ENCODE peak calls at places on chromosomes 3 and 15, in five cellular contexts. One of them, this sample, is unnamed.

GRCh38 chr15:63909819-63910437 is 76.2 kb upstream of the HERC1 start:
- DNase-seq in SK-N-SH: peak
- DNase-seq in H1: no peak
- DNase-seq in GM12878: no peak
- DNase-seq in K562: no peak
- DNase-seq in this sample: no peak

GRCh38 chr3:52891164-52891563 is 6.2 kb downstream of the STIMATE start:
- DNase-seq in K562: no peak
- DNase-seq in SK-N-SH: no peak
- DNase-seq in GM12878: no peak
- DNase-seq in H1: no peak
- DNase-seq in this sample: no peak

GRCh38 chr3:58035512-58035867 is 27.3 kb downstream of the FLNB start:
- DNase-seq in H1: no peak
- DNase-seq in K562: no peak
- DNase-seq in SK-N-SH: no peak
- DNase-seq in GM12878: no peak
- DNase-seq in this sample: no peak

GRCh38 chr15:77853910-77854309 is 221.2 kb upstream of the LINGO1 start:
- DNase-seq in K562: no peak
- DNase-seq in H1: no peak
- DNase-seq in GM12878: no peak
- DNase-seq in SK-N-SH: no peak
- DNase-seq in this sample: no peak

GRCh38 chr3:14143271-14143605 is 18.4 kb downstream of the TMEM43 start:
- DNase-seq in H1: no peak
- DNase-seq in SK-N-SH: no peak
- DNase-seq in GM12878: no peak
- DNase-seq in K562: no peak
- DNase-seq in this sample: no peak

GRCh38 chr3:73037369-73037699 is 24.1 kb upstream of the EBLN2 start:
- DNase-seq in K562: no peak
- DNase-seq in GM12878: no peak
- DNase-seq in SK-N-SH: no peak
- DNase-seq in H1: no peak
- DNase-seq in this sample: no peak

GRCh38 chr3:49357466-49358216 is 512 bp downstream of the GPX1 start:
- DNase-seq in K562: no peak
- DNase-seq in SK-N-SH: peak
- DNase-seq in GM12878: no peak
- DNase-seq in H1: no peak
- DNase-seq in this sample: no peak

GRCh38 chr3:115085197-115085865 is 61.8 kb downstream of the ZBTB20 start:
- DNase-seq in H1: no peak
- DNase-seq in K562: no peak
- DNase-seq in GM12878: no peak
- DNase-seq in SK-N-SH: no peak
- DNase-seq in this sample: no peak

GRCh38 chr15:23039917-23040281 is 530 bp upstream of the TUBGCP5 start:
- DNase-seq in H1: no peak
- DNase-seq in K562: no peak
- DNase-seq in GM12878: no peak
- DNase-seq in SK-N-SH: no peak
- DNase-seq in this sample: no peak

GRCh38 chr3:53589806-53590205 is 95.4 kb downstream of the CACNA1D start:
- DNase-seq in GM12878: no peak
- DNase-seq in SK-N-SH: no peak
- DNase-seq in K562: no peak
- DNase-seq in H1: no peak
- DNase-seq in this sample: no peak

GRCh38 chr15:85858586-85859375 is 64.1 kb upstream of the KLHL25 start:
- DNase-seq in H1: peak
- DNase-seq in SK-N-SH: peak
- DNase-seq in GM12878: no peak
- DNase-seq in K562: peak
- DNase-seq in this sample: peak

GRCh38 chr15:80159811-80160569 is 7.2 kb downstream of the FAH start:
- DNase-seq in SK-N-SH: no peak
- DNase-seq in GM12878: no peak
- DNase-seq in H1: no peak
- DNase-seq in K562: no peak
- DNase-seq in this sample: no peak

GRCh38 chr3:67578416-67578815 is 76.0 kb downstream of the SUCLG2 start:
- DNase-seq in K562: no peak
- DNase-seq in SK-N-SH: no peak
- DNase-seq in H1: no peak
- DNase-seq in GM12878: no peak
- DNase-seq in this sample: no peak

GRCh38 chr15:76208786-76209424 is 102.4 kb downstream of the ETFA start:
- DNase-seq in SK-N-SH: no peak
- DNase-seq in K562: no peak
- DNase-seq in GM12878: no peak
- DNase-seq in H1: no peak
- DNase-seq in this sample: no peak

GRCh38 chr15:67072442-67072841 is 7.0 kb downstream of the SMAD3 start:
- DNase-seq in GM12878: no peak
- DNase-seq in SK-N-SH: no peak
- DNase-seq in H1: no peak
- DNase-seq in K562: no peak
- DNase-seq in this sample: no peak

GRCh38 chr3:63613561-63613960 is 38.9 kb upstream of the SNTN start:
- DNase-seq in K562: no peak
- DNase-seq in H1: no peak
- DNase-seq in GM12878: no peak
- DNase-seq in SK-N-SH: no peak
- DNase-seq in this sample: no peak

GRCh38 chr3:24999357-24999756 is 428.7 kb upstream of the RARB start:
- DNase-seq in GM12878: no peak
- DNase-seq in H1: no peak
- DNase-seq in SK-N-SH: no peak
- DNase-seq in K562: no peak
- DNase-seq in this sample: no peak

GRCh38 chr15:41848595-41848994 is 9.9 kb downstream of the PLA2G4B start:
- DNase-seq in GM12878: no peak
- DNase-seq in SK-N-SH: no peak
- DNase-seq in K562: no peak
- DNase-seq in H1: no peak
- DNase-seq in this sample: no peak
- TF ChIP-seq JUND in GM12878: no peak
- TF ChIP-seq JUND in SK-N-SH: no peak
- TF ChIP-seq JUND in K562: no peak
- TF ChIP-seq JUND in H1: no peak
- TF ChIP-seq JUND in this sample: no peak

DNA sequence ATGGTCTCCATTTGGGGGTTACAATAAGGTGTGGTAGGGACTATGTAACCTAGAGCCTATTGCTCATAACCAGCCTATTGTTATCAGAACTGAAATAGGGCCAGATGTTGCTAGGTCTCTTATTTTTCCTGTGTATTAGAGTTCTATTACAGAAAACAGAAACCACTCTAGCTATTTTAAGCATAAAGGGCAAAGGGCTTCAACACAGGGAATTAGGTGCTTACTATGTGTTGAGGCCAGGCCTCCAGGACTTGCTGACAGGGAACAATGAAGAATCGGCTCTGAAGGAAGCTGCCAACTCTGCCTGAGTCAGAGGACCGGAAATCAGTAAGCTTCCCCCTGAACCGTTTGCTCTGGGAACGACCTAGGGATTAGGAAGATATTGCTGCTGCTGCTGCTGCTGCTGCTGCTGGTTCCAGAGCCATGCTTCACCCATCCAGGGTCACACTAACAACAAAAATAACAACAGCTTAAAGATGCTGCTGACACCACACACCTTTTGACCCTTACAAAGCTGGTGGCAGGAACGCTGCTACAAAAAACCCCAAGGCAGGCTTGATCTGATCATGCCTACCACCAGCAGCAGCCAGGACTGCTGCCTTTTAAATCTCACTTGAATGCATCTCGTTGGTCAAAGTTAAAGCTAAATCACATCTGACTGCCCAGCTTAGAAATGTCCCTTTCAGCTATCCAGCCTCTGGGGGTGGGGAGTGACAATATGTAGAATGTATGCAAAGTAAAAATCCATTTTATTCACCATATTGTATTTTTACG is 276.9 kb upstream of the IL12A start:
- DNase-seq in H1: no peak
- DNase-seq in SK-N-SH: peak
- DNase-seq in K562: no peak
- DNase-seq in GM12878: no peak
- DNase-seq in this sample: no peak
- TF ChIP-seq JUND in H1: no peak
- TF ChIP-seq JUND in SK-N-SH: peak
- TF ChIP-seq JUND in K562: no peak
- TF ChIP-seq JUND in GM12878: no peak
- TF ChIP-seq JUND in this sample: no peak

GRCh38 chr15:46956456-46956855 is 760.8 kb upstream of the SEMA6D start:
- DNase-seq in K562: no peak
- DNase-seq in SK-N-SH: no peak
- DNase-seq in GM12878: no peak
- DNase-seq in H1: no peak
- DNase-seq in this sample: no peak

GRCh38 chr15:46961795-46962194 is 755.5 kb upstream of the SEMA6D start:
- DNase-seq in SK-N-SH: peak
- DNase-seq in H1: no peak
- DNase-seq in K562: no peak
- DNase-seq in GM12878: no peak
- DNase-seq in this sample: no peak
- TF ChIP-seq JUND in SK-N-SH: no peak
- TF ChIP-seq JUND in H1: no peak
- TF ChIP-seq JUND in K562: no peak
- TF ChIP-seq JUND in GM12878: no peak
- TF ChIP-seq JUND in this sample: no peak

GRCh38 chr15:40112789-40113188 is 4.1 kb upstream of the BMF start:
- DNase-seq in SK-N-SH: no peak
- DNase-seq in K562: no peak
- DNase-seq in H1: no peak
- DNase-seq in GM12878: no peak
- DNase-seq in this sample: no peak

GRCh38 chr15:40114218-40114617 is 5.5 kb upstream of the BMF start:
- DNase-seq in GM12878: no peak
- DNase-seq in H1: no peak
- DNase-seq in SK-N-SH: no peak
- DNase-seq in K562: no peak
- DNase-seq in this sample: no peak

GRCh38 chr15:40108855-40109735 is at the start of gene BMF:
- DNase-seq in SK-N-SH: peak
- DNase-seq in H1: peak
- DNase-seq in GM12878: peak
- DNase-seq in K562: peak
- DNase-seq in this sample: peak

GRCh38 chr15:40110866-40111550 is 2.3 kb upstream of the BMF start:
- DNase-seq in K562: no peak
- DNase-seq in GM12878: no peak
- DNase-seq in SK-N-SH: no peak
- DNase-seq in H1: no peak
- DNase-seq in this sample: no peak

DNA sequence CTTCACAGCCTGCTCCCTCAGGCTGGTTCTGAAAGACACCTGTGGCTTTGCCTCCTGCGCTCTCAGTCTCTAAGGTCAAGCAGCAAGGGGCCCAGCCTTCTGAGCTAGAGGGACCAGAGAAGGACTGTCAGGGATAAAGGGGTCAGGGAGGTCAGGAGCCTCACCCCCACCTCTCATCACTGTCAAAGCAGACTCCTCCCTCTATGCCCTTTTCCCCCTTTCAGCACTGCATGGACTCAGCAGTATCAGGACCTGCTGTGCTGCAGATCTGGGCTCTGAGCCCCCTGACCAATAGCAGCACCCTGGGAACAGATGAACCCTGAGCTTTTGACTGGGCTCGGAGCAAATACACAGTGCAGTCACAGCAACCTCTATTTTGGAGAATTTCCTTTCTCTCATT is 3.2 kb upstream of the BMF start:
- DNase-seq in K562: no peak
- DNase-seq in SK-N-SH: no peak
- DNase-seq in H1: no peak
- DNase-seq in GM12878: no peak
- DNase-seq in this sample: no peak
- TF ChIP-seq JUND in K562: no peak
- TF ChIP-seq JUND in SK-N-SH: no peak
- TF ChIP-seq JUND in H1: no peak
- TF ChIP-seq JUND in GM12878: no peak
- TF ChIP-seq JUND in this sample: no peak

DNA sequence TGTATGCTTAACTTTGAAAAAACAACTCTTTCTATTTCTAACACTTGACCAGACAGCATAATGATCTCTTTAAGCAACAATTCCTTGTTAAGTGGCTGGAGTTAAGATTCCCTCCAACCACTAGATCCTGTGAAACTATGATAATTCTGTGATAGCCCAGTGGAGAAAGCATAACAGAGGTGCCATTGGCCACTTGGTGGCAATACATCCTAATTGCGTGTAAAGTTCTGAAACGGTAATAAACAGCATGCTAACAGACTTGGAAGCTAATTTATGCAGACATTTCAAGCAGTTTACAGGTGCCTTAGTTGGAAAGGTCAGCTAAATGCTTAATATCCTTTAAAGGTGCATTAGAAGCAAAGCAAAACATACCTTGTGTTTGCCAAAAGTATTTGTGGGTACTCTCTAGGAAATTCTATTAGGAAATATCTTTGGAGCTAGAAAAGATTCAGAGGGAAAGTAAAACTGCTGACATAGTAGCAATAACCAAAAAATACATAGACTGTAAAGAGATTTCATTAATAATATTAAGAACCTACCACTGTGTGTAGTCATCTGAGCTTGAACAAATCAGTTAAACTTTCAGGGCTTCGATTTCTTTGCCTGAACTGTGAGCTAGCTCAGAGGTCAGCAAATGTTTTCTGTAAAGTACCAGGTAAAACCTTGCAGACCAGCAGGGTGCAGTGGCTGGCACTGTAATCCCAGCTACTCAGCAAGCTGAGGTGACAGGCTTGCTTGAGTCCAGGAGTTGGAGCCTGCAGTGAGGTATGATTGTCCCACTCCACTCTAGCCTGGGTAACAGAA is 19.0 kb upstream of the CSTA start:
- DNase-seq in K562: no peak
- DNase-seq in H1: no peak
- DNase-seq in SK-N-SH: no peak
- DNase-seq in GM12878: no peak
- DNase-seq in this sample: peak
- TF ChIP-seq JUND in K562: no peak
- TF ChIP-seq JUND in H1: no peak
- TF ChIP-seq JUND in SK-N-SH: no peak
- TF ChIP-seq JUND in GM12878: no peak
- TF ChIP-seq JUND in this sample: no peak